ENCODE peak calls at places on chromosome 3, in eight cellular contexts. R is mucosa of descending colon; F is stimulated activated CD8-positive, alpha-beta memory T cell treated with anti-CD3 and anti-CD28 coated beads, Interleukin-15, amount 100 ng/mL, for 4 hours; S is iPS-NIHi11; O is NCI-H345; J is activated T-cell treated with anti-CD3 and anti-CD28 coated beads, Interleukin-2, amount 50 U/mL, for 1 hour; Q is AG10803; X is epithelial cell of prostate. K is an unnamed sample.

GRCh38 chr3:187759601-187760000 is 14.3 kb upstream of the BCL6 start:
- DNase-seq in R (no peak), F (no peak), S (no peak), O (no peak), J (no peak), Q (no peak), X (no peak), K (no peak)

GRCh38 chr3:159158213-159158612 is 356.4 kb downstream of the MFSD1 start:
- DNase-seq in R (no peak), F (no peak), S (no peak), O (peak; percentile 2), J (no peak), Q (no peak), X (peak; percentile 74), K (no peak)

GRCh38 chr3:48038971-48039481 is 22.8 kb upstream of the MAP4 start:
- DNase-seq in R (no peak), F (no peak), S (no peak), O (no peak), J (no peak), Q (no peak), X (no peak), K (no peak)

GRCh38 chr3:94360982-94361381 is 298.1 kb downstream of the NSUN3 start:
- DNase-seq in R (peak; percentile 81), F (no peak), S (no peak), O (no peak), J (no peak), Q (peak; percentile 1), X (no peak), K (no peak)

GRCh38 chr3:69499899-69500316 is 114.0 kb upstream of the FRMD4B start:
- DNase-seq in R (peak; percentile 7), F (no peak), S (no peak), O (no peak), J (no peak), Q (no peak), X (no peak), K (no peak)

GRCh38 chr3:8653800-8654408 is 9.3 kb upstream of the SSUH2 start:
- DNase-seq in R (no peak), F (no peak), S (no peak), O (no peak), J (no peak), Q (no peak), X (no peak), K (no peak)

GRCh38 chr3:151308089-151308488 is 8.5 kb downstream of the GPR87 start:
- DNase-seq in R (no peak), F (no peak), S (no peak), O (no peak), J (no peak), Q (no peak), X (no peak), K (no peak)

GRCh38 chr3:173284301-173284700 is 113.2 kb upstream of the NLGN1 start:
- DNase-seq in R (no peak), F (no peak), S (no peak), O (no peak), J (no peak), Q (no peak), X (no peak), K (no peak)

GRCh38 chr3:56042326-56042951 is 425.8 kb downstream of the ERC2 start:
- DNase-seq in R (peak; percentile 3), F (no peak), S (peak; percentile 33), O (peak; percentile 10), J (no peak), Q (peak; percentile 63), X (no peak), K (no peak)

GRCh38 chr3:153291052-153291689 is 129.1 kb downstream of the RAP2B start:
- DNase-seq in R (peak; percentile 37), F (no peak), S (peak; percentile 41), O (no peak), J (no peak), Q (no peak), X (no peak), K (no peak)

GRCh38 chr3:30659270-30660127 is 53.1 kb downstream of the TGFBR2 start:
- DNase-seq in R (no peak), F (no peak), S (no peak), O (no peak), J (no peak), Q (peak; percentile 99), X (peak; percentile 68), K (no peak)

GRCh38 chr3:138774529-138775253 is 60.0 kb downstream of the PIK3CB start:
- DNase-seq in R (peak; percentile 78), F (no peak), S (peak; percentile 31), O (peak; percentile 89), J (no peak), Q (peak; percentile 100), X (peak; percentile 98), K (no peak)

GRCh38 chr3:108509263-108509662 is 1.1 kb downstream of the MYH15 start:
- DNase-seq in R (no peak), F (no peak), S (no peak), O (no peak), J (no peak), Q (no peak), X (no peak), K (no peak)

K was measured in nucleus accumbens.